ENCODE peak calls at places on chromosomes 2 and 18, in ten cellular contexts. Z, R, P, E, W, B, I, J, H and T are unnamed samples.

GRCh38 chr2:88866756-88867155 is 175.3 kb downstream of the RPIA start:
- DNase-seq in Z (no peak), R (no peak), P (no peak), E (no peak), W (no peak), B (no peak), I (no peak), J (no peak), H (no peak), T (no peak)

GRCh38 chr18:10559566-10560456 is 34.0 kb downstream of the NAPG start:
- DNase-seq in Z (no peak), R (peak; percentile 18), P (peak; percentile 20), E (no peak), W (no peak), B (peak; percentile 28), I (no peak), J (no peak), H (no peak), T (no peak)

GRCh38 chr18:63974991-63975390 is 5.1 kb downstream of the SERPINB8 start:
- DNase-seq in Z (peak; percentile 41), R (no peak), P (peak; percentile 76), E (no peak), W (no peak), B (peak; percentile 30), I (no peak), J (no peak), H (no peak), T (no peak)

GRCh38 chr2:238924032-238924431 is 76.1 kb downstream of the TWIST2 start:
- DNase-seq in Z (no peak), R (no peak), P (no peak), E (no peak), W (peak; percentile 8), B (no peak), I (no peak), J (no peak), H (no peak), T (peak; percentile 40)

GRCh38 chr2:164992818-164993217 is 37.5 kb upstream of the SLC38A11 start:
- DNase-seq in Z (peak; percentile 90), R (no peak), P (peak; percentile 91), E (no peak), W (peak; percentile 54), B (peak; percentile 89), I (no peak), J (peak; percentile 54), H (peak; percentile 76), T (no peak)

GRCh38 chr2:17539596-17539992 is 902 bp upstream of the VSNL1 start:
- DNase-seq in Z (peak; percentile 79), R (peak; percentile 20), P (peak; percentile 2), E (no peak), W (no peak), B (no peak), I (peak; percentile 72), J (no peak), H (no peak), T (no peak)

GRCh38 chr18:13530215-13530878 is 196.0 kb downstream of the FAM210A start:
- DNase-seq in Z (no peak), R (no peak), P (no peak), E (no peak), W (no peak), B (no peak), I (no peak), J (no peak), H (no peak), T (no peak)

GRCh38 chr2:66495788-66496640 is 61.1 kb downstream of the MEIS1 start:
- DNase-seq in Z (peak; percentile 64), R (peak; percentile 30), P (peak; percentile 87), E (peak; percentile 72), W (peak; percentile 67), B (peak; percentile 96), I (no peak), J (peak; percentile 63), H (no peak), T (no peak)

GRCh38 chr2:108385411-108386071 is 7.8 kb downstream of the SULT1C4 start:
- DNase-seq in Z (no peak), R (no peak), P (no peak), E (no peak), W (no peak), B (no peak), I (no peak), J (no peak), H (no peak), T (no peak)

GRCh38 chr2:230068658-230069080 is at the start of gene SLC16A14:
- DNase-seq in Z (peak; percentile 66), R (no peak), P (peak; percentile 76), E (no peak), W (peak; percentile 42), B (peak; percentile 52), I (peak; percentile 53), J (peak; percentile 38), H (peak; percentile 73), T (no peak)

GRCh38 chr2:139055165-139055564 is 275.0 kb upstream of the NXPH2 start:
- DNase-seq in Z (no peak), R (no peak), P (no peak), E (no peak), W (no peak), B (no peak), I (no peak), J (no peak), H (no peak), T (no peak)

GRCh38 chr2:178359192-178359912 is 91.6 kb downstream of the PRKRA start:
- DNase-seq in Z (no peak), R (no peak), P (no peak), E (no peak), W (no peak), B (no peak), I (no peak), J (no peak), H (peak; percentile 25), T (no peak)

GRCh38 chr2:99187011-99187410 is 6.0 kb downstream of the MRPL30 start:
- DNase-seq in Z (no peak), R (no peak), P (no peak), E (no peak), W (no peak), B (no peak), I (no peak), J (no peak), H (no peak), T (no peak)

GRCh38 chr2:99188357-99188756 is 7.4 kb downstream of the MRPL30 start:
- DNase-seq in Z (no peak), R (no peak), P (no peak), E (no peak), W (no peak), B (no peak), I (no peak), J (no peak), H (no peak), T (no peak)

GRCh38 chr2:99184811-99185210 is 3.8 kb downstream of the MRPL30 start:
- DNase-seq in Z (no peak), R (no peak), P (no peak), E (no peak), W (no peak), B (no peak), I (no peak), J (no peak), H (no peak), T (no peak)

DNA sequence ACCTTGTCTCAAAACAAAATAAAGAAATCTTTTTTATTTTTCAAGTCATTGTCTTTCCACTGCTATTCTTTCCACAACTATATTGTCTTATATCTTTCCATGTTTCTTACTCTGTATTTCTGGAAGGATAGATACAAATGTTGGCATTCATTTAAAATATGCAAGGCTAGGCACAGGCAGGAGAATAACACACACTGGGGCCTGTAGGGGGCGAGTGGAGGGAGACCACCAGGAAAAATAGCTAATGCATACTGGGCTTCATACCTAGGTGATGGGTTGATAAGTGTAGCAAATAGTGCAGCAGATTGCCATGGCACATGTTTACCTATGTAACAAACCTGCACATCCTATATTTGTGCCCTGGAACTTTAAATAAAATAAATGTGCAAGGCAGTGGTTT is 9.6 kb downstream of the MRPL30 start:
- DNase-seq in Z (peak; percentile 9), R (no peak), P (no peak), E (no peak), W (no peak), B (no peak), I (no peak), J (no peak), H (no peak), T (no peak)
- TF ChIP-seq CTCF in Z (peak; percentile 35), R (no peak), P (peak; percentile 39), E (no peak), W (no peak), B (no peak), I (no peak), J (no peak), H (no peak), T (no peak)

DNA sequence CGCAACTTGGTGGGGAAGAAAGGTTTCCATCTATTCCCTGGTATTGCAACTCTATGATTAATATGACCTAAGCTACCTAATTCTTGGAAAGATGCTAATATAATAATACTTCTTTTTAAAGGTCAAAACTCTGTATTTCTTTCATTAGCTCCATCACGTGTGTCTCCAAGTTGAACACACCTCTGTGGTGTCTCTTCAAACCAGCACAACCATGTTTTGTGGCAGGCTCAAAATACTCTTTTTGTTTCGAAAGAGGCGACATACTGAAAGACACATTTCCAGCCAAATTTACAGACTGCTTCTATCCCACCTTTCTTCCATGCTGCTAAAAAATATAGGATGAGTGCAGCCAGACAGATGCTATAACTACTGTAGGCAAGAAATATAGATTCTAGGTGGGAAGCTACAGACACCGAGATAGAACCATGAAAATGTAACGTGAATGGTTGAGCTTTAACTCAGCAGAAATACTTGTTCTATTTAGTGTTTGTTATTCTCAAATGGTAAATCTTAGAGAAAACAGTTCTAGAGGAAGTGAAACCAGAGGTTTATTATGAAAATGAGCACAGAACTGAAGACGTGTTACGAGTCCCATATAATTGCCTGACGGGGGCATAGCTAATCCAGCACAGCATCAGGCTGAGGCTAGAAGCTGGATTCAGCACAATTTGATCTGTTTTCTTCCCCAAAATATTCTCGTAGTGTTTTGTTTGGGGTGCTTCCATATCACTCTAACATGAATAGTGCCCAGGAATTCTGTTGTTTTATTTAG is 991.5 kb upstream of the FANCL start:
- DNase-seq in Z (no peak), R (no peak), P (peak; percentile 1), E (no peak), W (no peak), B (no peak), I (no peak), J (no peak), H (peak; percentile 52), T (no peak)
- TF ChIP-seq CTCF in Z (no peak), R (no peak), P (no peak), E (no peak), W (no peak), B (no peak), I (no peak), J (no peak), H (peak; percentile 10), T (no peak)

GRCh38 chr2:120436885-120437603 is 91.1 kb downstream of the INHBB start:
- DNase-seq in Z (peak; percentile 92), R (no peak), P (peak; percentile 50), E (no peak), W (no peak), B (peak; percentile 13), I (no peak), J (no peak), H (peak; percentile 30), T (no peak)
- TF ChIP-seq CTCF in Z (peak; percentile 92), R (peak; percentile 46), P (peak; percentile 59), E (peak; percentile 41), W (no peak), B (peak; percentile 44), I (no peak), J (no peak), H (peak; percentile 55), T (peak; percentile 36)

GRCh38 chr18:58586886-58587285 is 42.0 kb downstream of the ALPK2 start:
- DNase-seq in Z (no peak), R (no peak), P (no peak), E (no peak), W (no peak), B (no peak), I (no peak), J (no peak), H (no peak), T (no peak)
- TF ChIP-seq CTCF in Z (no peak), R (no peak), P (no peak), E (no peak), W (no peak), B (no peak), I (no peak), J (no peak), H (no peak), T (no peak)